ENCODE peak calls at places on chromosomes 13 and 19, in seven cellular contexts. B is LoVo, W is frontal cortex, G is psoas muscle, P is kidney tubule cell, D is adipocyte, Y is NCI-H146. S is an unnamed sample.

GRCh38 chr13:108850706-108851105 is 221.3 kb downstream of the MYO16 start:
- DNase-seq in B (no peak), W (peak; percentile 10), G (no peak), P (no peak), D (peak; percentile 8), Y (no peak), S (no peak)

GRCh38 chr19:48968179-48968661 is 3.1 kb downstream of the FTL start:
- DNase-seq in B (no peak), W (no peak), G (no peak), P (no peak), D (peak; percentile 66), Y (no peak), S (no peak)

GRCh38 chr13:29594310-29594709 is 1.2 kb downstream of the SLC7A1 start:
- DNase-seq in B (peak; percentile 72), W (peak; percentile 35), G (no peak), P (peak; percentile 95), D (peak; percentile 85), Y (peak; percentile 61), S (peak; percentile 71)

GRCh38 chr13:72849571-72849970 is 67.6 kb downstream of the PIBF1 start:
- DNase-seq in B (no peak), W (no peak), G (no peak), P (peak; percentile 23), D (peak; percentile 24), Y (no peak), S (peak; percentile 17)

GRCh38 chr13:36154567-36155231 is 23.5 kb upstream of the DCLK1 start:
- DNase-seq in B (no peak), W (peak; percentile 41), G (no peak), P (peak; percentile 63), D (peak; percentile 36), Y (no peak), S (no peak)

GRCh38 chr19:4390017-4390861 is 10.1 kb downstream of the SH3GL1 start:
- DNase-seq in B (no peak), W (no peak), G (peak; percentile 66), P (peak; percentile 37), D (no peak), Y (no peak), S (no peak)

GRCh38 chr19:46704379-46705076 is 12.4 kb downstream of the PRKD2 start:
- DNase-seq in B (peak; percentile 25), W (peak; percentile 81), G (peak; percentile 87), P (peak; percentile 41), D (peak; percentile 58), Y (peak; percentile 44), S (peak; percentile 89)

GRCh38 chr13:105572401-105572800 is 963.1 kb downstream of the EFNB2 start:
- DNase-seq in B (no peak), W (no peak), G (no peak), P (peak; percentile 26), D (peak; percentile 38), Y (no peak), S (no peak)

GRCh38 chr13:50376895-50377575 is 361.8 kb downstream of the KCNRG start:
- DNase-seq in B (no peak), W (no peak), G (peak; percentile 58), P (peak; percentile 41), D (no peak), Y (peak; percentile 51), S (no peak)

GRCh38 chr19:21094347-21095025 is 12.5 kb downstream of the ZNF714 start:
- DNase-seq in B (no peak), W (no peak), G (no peak), P (no peak), D (no peak), Y (no peak), S (no peak)

GRCh38 chr13:30088312-30088855 is 219.0 kb downstream of the KATNAL1 start:
- DNase-seq in B (no peak), W (no peak), G (no peak), P (no peak), D (no peak), Y (no peak), S (no peak)